ENCODE peak calls at places on chromosomes 6 and 20, in nine cellular contexts. N is NCI-H510A, D is NCI-H1092 treated with DMSO at 0.1 percent for 48 hours, L is astrocyte of the spinal cord, I is AG09309, Q is ascending aorta, U is RPMI8226, W is A549, H is Kasumi-1. Z is an unnamed sample.

GRCh38 chr6:44657201-44657824 is 269.8 kb downstream of the CDC5L start:
- DNase-seq in N (no peak), D (no peak), L (peak; percentile 63), I (no peak), Q (no peak), U (no peak), W (no peak), H (no peak), Z (no peak)

GRCh38 chr20:13900506-13900905 is 89.9 kb downstream of the SEL1L2 start:
- DNase-seq in N (no peak), D (no peak), L (no peak), I (no peak), Q (no peak), U (no peak), W (no peak), H (no peak), Z (no peak)

GRCh38 chr6:49606696-49607390 is 29.8 kb downstream of the RHAG start:
- DNase-seq in N (peak; percentile 86), D (peak; percentile 74), L (peak; percentile 82), I (peak; percentile 61), Q (no peak), U (peak; percentile 93), W (peak; percentile 86), H (peak; percentile 60), Z (peak; percentile 50)

GRCh38 chr6:167770291-167770955 is 56.3 kb upstream of the AFDN start:
- DNase-seq in N (no peak), D (no peak), L (no peak), I (no peak), Q (no peak), U (no peak), W (no peak), H (no peak), Z (no peak)

GRCh38 chr20:63500151-63500901 is 1.4 kb upstream of the EEF1A2 start:
- DNase-seq in N (no peak), D (no peak), L (no peak), I (no peak), Q (no peak), U (no peak), W (no peak), H (no peak), Z (no peak)

GRCh38 chr6:26493258-26493657 is 6.8 kb upstream of the BTN1A1 start:
- DNase-seq in N (no peak), D (no peak), L (no peak), I (peak; percentile 4), Q (no peak), U (no peak), W (peak; percentile 40), H (peak; percentile 56), Z (no peak)

GRCh38 chr6:70844301-70844700 is 112.6 kb downstream of the B3GAT2 start:
- DNase-seq in N (no peak), D (no peak), L (no peak), I (no peak), Q (no peak), U (no peak), W (no peak), H (no peak), Z (no peak)

GRCh38 chr20:58852559-58853271 is at the start of gene GNAS:
- DNase-seq in N (no peak), D (no peak), L (peak; percentile 50), I (no peak), Q (no peak), U (peak; percentile 68), W (peak; percentile 62), H (no peak), Z (no peak)

GRCh38 chr6:168149015-168149414 is 70.0 kb upstream of the FRMD1 start:
- DNase-seq in N (no peak), D (no peak), L (no peak), I (no peak), Q (no peak), U (no peak), W (no peak), H (no peak), Z (no peak)

GRCh38 chr20:24403410-24403809 is 66.0 kb upstream of the SYNDIG1 start:
- DNase-seq in N (no peak), D (no peak), L (no peak), I (no peak), Q (no peak), U (no peak), W (no peak), H (no peak), Z (no peak)

GRCh38 chr6:47348316-47348863 is 38.7 kb upstream of the TNFRSF21 start:
- DNase-seq in N (no peak), D (no peak), L (no peak), I (no peak), Q (no peak), U (no peak), W (no peak), H (no peak), Z (no peak)

GRCh38 chr6:157221049-157221816 is 102.1 kb downstream of the TMEM242 start:
- DNase-seq in N (peak; percentile 72), D (peak; percentile 59), L (peak; percentile 67), I (no peak), Q (no peak), U (peak; percentile 77), W (peak; percentile 70), H (peak; percentile 73), Z (peak; percentile 65)

GRCh38 chr20:32455171-32455900 is 97.2 kb downstream of the ASXL1 start:
- DNase-seq in N (no peak), D (no peak), L (no peak), I (no peak), Q (no peak), U (no peak), W (no peak), H (no peak), Z (no peak)

GRCh38 chr20:920306-920705 is 4.2 kb upstream of the ANGPT4 start:
- DNase-seq in N (no peak), D (no peak), L (no peak), I (no peak), Q (no peak), U (no peak), W (no peak), H (no peak), Z (no peak)

GRCh38 chr6:13351271-13351670 is 22.9 kb upstream of the TBC1D7 start:
- DNase-seq in N (no peak), D (no peak), L (no peak), I (no peak), Q (no peak), U (no peak), W (no peak), H (no peak), Z (no peak)

GRCh38 chr6:13253272-13253671 is 75.1 kb downstream of the TBC1D7 start:
- DNase-seq in N (no peak), D (no peak), L (no peak), I (no peak), Q (no peak), U (no peak), W (no peak), H (peak; percentile 72), Z (no peak)

GRCh38 chr6:44715188-44715587 is 327.7 kb downstream of the CDC5L start:
- DNase-seq in N (no peak), D (no peak), L (no peak), I (no peak), Q (no peak), U (no peak), W (no peak), H (no peak), Z (no peak)

GRCh38 chr6:105282801-105283585 is 103.2 kb upstream of the POPDC3 start:
- DNase-seq in N (no peak), D (no peak), L (no peak), I (no peak), Q (no peak), U (no peak), W (no peak), H (no peak), Z (no peak)

GRCh38 chr6:45843848-45844521 is 171.7 kb downstream of the CLIC5 start:
- DNase-seq in N (no peak), D (no peak), L (no peak), I (no peak), Q (no peak), U (no peak), W (no peak), H (no peak), Z (no peak)

GRCh38 chr20:63756648-63756991 is 17.0 kb downstream of the SLC2A4RG start:
- DNase-seq in N (no peak), D (no peak), L (no peak), I (no peak), Q (no peak), U (no peak), W (no peak), H (no peak), Z (no peak)

GRCh38 chr6:28922841-28923317 is 906 bp downstream of the TRIM27 start:
- DNase-seq in N (no peak), D (peak; percentile 35), L (peak; percentile 40), I (no peak), Q (no peak), U (peak; percentile 62), W (peak; percentile 22), H (peak; percentile 65), Z (no peak)